ENCODE peak calls at places on chromosomes 7 and 10, in five cellular contexts. N, I, H, D and S are unnamed samples.
A peak's percentile ranks its signal among the peaks of the same experiment; 100 is the strongest.

GRCh38 chr10:125768217-125768616 is 7.4 kb downstream of the MMP21 start:
- DNase-seq in D (peak; percentile 43), N (no peak), I (no peak), H (no peak), S (no peak)

GRCh38 chr10:94963901-94964300 is 25.4 kb downstream of the CYP2C9 start:
- DNase-seq in I (no peak), D (peak; percentile 16), N (no peak), H (no peak), S (no peak)

GRCh38 chr10:121595806-121596667 is 2.2 kb downstream of the FGFR2 start:
- DNase-seq in N (no peak), H (no peak), D (no peak), I (no peak), S (no peak)

GRCh38 chr10:78991187-78991586 is 77.6 kb upstream of the ZMIZ1 start:
- DNase-seq in D (no peak), H (no peak), N (no peak), I (no peak), S (no peak)

GRCh38 chr10:73910764-73911552 is at the start of gene PLAU:
- DNase-seq in H (peak; percentile 68), I (peak; percentile 29), N (no peak), D (peak; percentile 61), S (peak; percentile 58)

GRCh38 chr7:53062796-53063195 is 27.4 kb downstream of the POM121L12 start:
- DNase-seq in D (no peak), N (no peak), I (no peak), H (no peak), S (no peak)

GRCh38 chr10:78348416-78349164 is 314.9 kb downstream of the RPS24 start:
- DNase-seq in D (no peak), I (no peak), N (no peak), H (no peak), S (no peak)

GRCh38 chr7:118324790-118325449 is 100.4 kb downstream of the ANKRD7 start:
- DNase-seq in H (no peak), I (no peak), D (no peak), N (no peak), S (no peak)

GRCh38 chr7:28112056-28112455 is 68.5 kb downstream of the JAZF1 start:
- DNase-seq in H (no peak), D (peak; percentile 73), I (no peak), N (no peak), S (no peak)

GRCh38 chr7:116630932-116631449 is 41.0 kb upstream of the MET start:
- DNase-seq in N (peak; percentile 86), I (no peak), H (peak; percentile 13), D (peak; percentile 81), S (peak; percentile 83)

GRCh38 chr7:102875700-102876192 is 37.1 kb upstream of the LRRC17 start:
- DNase-seq in H (no peak), D (peak; percentile 92), I (no peak), N (no peak), S (no peak)